ENCODE peak calls at places on chromosomes 7 and 10, in ten cellular contexts. U is GM23338; E is fibroblast of the aortic adventitia; J is A673; I is HL-60; N is adrenal gland; M is uterus; H is naive thymus-derived CD4-positive, alpha-beta T cell; X is right lobe of liver; C is CD4-positive, alpha-beta memory T cell. O is an unnamed sample.
A peak's percentile ranks its signal among the peaks of the same experiment; 100 is the strongest.

GRCh38 chr10:71077796-71078453 is 134.4 kb upstream of the UNC5B start:
- DNase-seq in N (no peak), M (no peak), I (no peak), J (no peak), E (no peak), X (no peak), H (no peak), U (no peak), C (no peak), O (peak; percentile 27)

GRCh38 chr10:80137031-80137712 is 4.6 kb downstream of the PLAC9 start:
- DNase-seq in J (no peak), H (no peak), E (peak; percentile 93), C (no peak), U (no peak), X (no peak), N (no peak), M (no peak), I (no peak), O (peak; percentile 80)

GRCh38 chr7:87220734-87221215 is 1.2 kb upstream of the TMEM243 start:
- DNase-seq in J (peak; percentile 13), H (no peak), N (peak; percentile 26), X (no peak), U (peak; percentile 30), I (no peak), M (peak; percentile 18), C (no peak), E (peak; percentile 12), O (no peak)

GRCh38 chr7:128844777-128845311 is 14.6 kb downstream of the FLNC start:
- DNase-seq in U (no peak), J (no peak), X (no peak), H (no peak), I (no peak), E (no peak), M (no peak), N (no peak), C (no peak), O (no peak)

GRCh38 chr10:52314007-52314821 is at the start of gene DKK1:
- DNase-seq in C (no peak), X (peak; percentile 72), N (peak; percentile 47), H (no peak), M (peak; percentile 13), E (peak; percentile 80), U (peak; percentile 91), J (peak; percentile 77), I (no peak), O (peak; percentile 69)

GRCh38 chr10:78464118-78464855 is 430.6 kb downstream of the RPS24 start:
- DNase-seq in C (no peak), I (no peak), U (no peak), N (no peak), X (no peak), M (no peak), H (no peak), E (no peak), J (no peak), O (no peak)

GRCh38 chr7:6011541-6011940 is 2.5 kb downstream of the AIMP2 start:
- DNase-seq in H (no peak), E (no peak), I (no peak), C (no peak), X (no peak), U (no peak), N (no peak), J (no peak), M (no peak), O (no peak)

GRCh38 chr7:46909601-46910051 is 672.3 kb downstream of the TNS3 start:
- DNase-seq in M (no peak), H (no peak), J (peak; percentile 95), X (no peak), E (peak; percentile 82), U (no peak), N (no peak), C (no peak), I (no peak), O (no peak)

GRCh38 chr7:33757563-33758165 is 147.7 kb upstream of the BMPER start:
- DNase-seq in X (no peak), U (peak; percentile 72), M (peak; percentile 67), J (peak; percentile 68), C (no peak), N (peak; percentile 63), H (no peak), E (peak; percentile 76), I (peak; percentile 14), O (no peak)

DNA sequence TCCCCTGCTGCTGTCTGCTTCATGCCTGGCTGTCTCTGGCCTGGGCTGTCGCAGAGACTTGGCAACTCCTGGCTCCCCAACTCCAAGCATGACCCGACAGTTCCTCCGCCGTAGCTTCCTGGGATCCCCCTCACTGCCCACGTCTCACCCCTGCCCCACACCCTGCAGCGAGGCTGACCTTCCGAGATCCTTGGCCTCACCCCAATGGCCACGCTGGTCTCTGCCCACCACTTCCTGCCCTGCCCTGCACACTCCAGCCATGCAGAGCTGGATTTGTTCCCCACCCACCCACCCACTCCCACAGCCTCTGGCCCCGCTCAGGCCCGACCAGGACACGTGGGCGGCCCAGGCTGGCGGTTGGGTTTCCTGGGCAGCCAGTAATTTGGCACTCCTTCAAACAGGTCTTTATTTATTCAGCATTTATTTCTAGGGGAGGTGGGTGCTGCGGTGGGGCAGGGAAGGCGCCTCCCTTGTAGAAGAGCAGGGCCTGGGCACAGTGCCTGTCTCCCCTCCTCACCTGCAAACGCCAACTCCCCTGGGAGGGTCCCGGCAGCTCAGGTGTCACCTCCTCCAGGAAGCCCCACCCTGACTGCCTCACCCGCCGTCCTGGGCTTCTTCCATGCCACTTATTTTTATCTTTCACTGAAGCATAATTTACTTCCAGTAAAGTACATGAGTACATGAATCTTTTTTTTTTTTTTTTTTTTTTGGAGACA is 25.5 kb downstream of the GTF2IRD1 start:
- DNase-seq in U (no peak), I (no peak), M (peak; percentile 54), X (peak; percentile 30), J (no peak), N (peak; percentile 54), C (no peak), E (peak; percentile 19), H (no peak), O (peak; percentile 78)
- H3K4me3 ChIP-seq in U (no peak overlapping the region), I (no peak overlapping the region), M (no peak overlapping the region), X (no peak overlapping the region), J (no peak overlapping the region), N (peak overlapping the region; percentile 10), C (no peak overlapping the region), E (peak overlapping the region; percentile 13), H (no peak overlapping the region), O (no peak overlapping the region)

DNA sequence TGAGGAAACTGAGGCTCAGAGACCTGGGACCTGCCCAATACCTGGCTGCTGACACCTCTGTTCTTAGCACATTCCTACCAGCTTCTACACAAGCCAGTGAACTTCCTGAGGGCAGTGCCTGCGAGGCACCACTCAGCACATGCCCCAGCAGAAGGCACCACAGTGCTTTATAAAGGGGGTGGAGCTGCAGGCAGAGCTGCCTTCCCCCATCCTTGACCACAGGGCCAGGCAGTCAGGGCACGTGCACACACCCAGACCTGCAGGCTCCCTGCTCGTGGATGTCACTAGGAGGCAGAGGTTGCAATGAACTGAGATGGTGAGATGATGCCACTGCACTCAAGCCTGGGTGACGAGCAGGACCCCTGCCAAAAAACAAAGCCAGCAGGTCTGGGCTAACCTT is 39.2 kb upstream of the TUBB8 start:
- DNase-seq in H (no peak), J (no peak), I (no peak), N (no peak), E (no peak), U (no peak), M (no peak), C (no peak), X (no peak), O (no peak)
- H3K4me3 ChIP-seq in H (no peak overlapping the region), J (no peak overlapping the region), I (no peak overlapping the region), N (no peak overlapping the region), E (no peak overlapping the region), U (no peak overlapping the region), M (no peak overlapping the region), C (no peak overlapping the region), X (no peak overlapping the region), O (no peak overlapping the region)

GRCh38 chr10:110434477-110435096 is 63.1 kb upstream of the DUSP5 start:
- DNase-seq in C (no peak), J (no peak), H (no peak), E (no peak), N (no peak), I (peak; percentile 66), U (no peak), X (no peak), M (no peak), O (peak; percentile 20)

GRCh38 chr10:110433740-110434139 is 64.0 kb upstream of the DUSP5 start:
- DNase-seq in E (no peak), M (no peak), H (no peak), X (no peak), I (no peak), J (no peak), U (no peak), N (no peak), C (no peak), O (peak; percentile 44)

GRCh38 chr10:110437351-110437605 is 60.4 kb upstream of the DUSP5 start:
- DNase-seq in N (no peak), M (no peak), H (no peak), X (no peak), J (no peak), C (no peak), U (no peak), E (no peak), I (no peak), O (no peak)

GRCh38 chr10:110436554-110437350 is 61.0 kb upstream of the DUSP5 start:
- DNase-seq in N (no peak), C (no peak), X (peak; percentile 48), E (no peak), J (no peak), I (no peak), H (no peak), U (no peak), M (no peak), O (peak; percentile 36)

GRCh38 chr10:110437761-110438341 is 59.9 kb upstream of the DUSP5 start:
- DNase-seq in H (no peak), C (no peak), M (no peak), N (no peak), J (no peak), I (no peak), X (no peak), U (no peak), E (no peak), O (peak; percentile 56)
- H3K4me3 ChIP-seq in H (no peak overlapping the region), C (no peak overlapping the region), M (no peak overlapping the region), N (no peak overlapping the region), J (no peak overlapping the region), I (no peak overlapping the region), X (no peak overlapping the region), U (no peak overlapping the region), E (no peak overlapping the region), O (no peak overlapping the region)

DNA sequence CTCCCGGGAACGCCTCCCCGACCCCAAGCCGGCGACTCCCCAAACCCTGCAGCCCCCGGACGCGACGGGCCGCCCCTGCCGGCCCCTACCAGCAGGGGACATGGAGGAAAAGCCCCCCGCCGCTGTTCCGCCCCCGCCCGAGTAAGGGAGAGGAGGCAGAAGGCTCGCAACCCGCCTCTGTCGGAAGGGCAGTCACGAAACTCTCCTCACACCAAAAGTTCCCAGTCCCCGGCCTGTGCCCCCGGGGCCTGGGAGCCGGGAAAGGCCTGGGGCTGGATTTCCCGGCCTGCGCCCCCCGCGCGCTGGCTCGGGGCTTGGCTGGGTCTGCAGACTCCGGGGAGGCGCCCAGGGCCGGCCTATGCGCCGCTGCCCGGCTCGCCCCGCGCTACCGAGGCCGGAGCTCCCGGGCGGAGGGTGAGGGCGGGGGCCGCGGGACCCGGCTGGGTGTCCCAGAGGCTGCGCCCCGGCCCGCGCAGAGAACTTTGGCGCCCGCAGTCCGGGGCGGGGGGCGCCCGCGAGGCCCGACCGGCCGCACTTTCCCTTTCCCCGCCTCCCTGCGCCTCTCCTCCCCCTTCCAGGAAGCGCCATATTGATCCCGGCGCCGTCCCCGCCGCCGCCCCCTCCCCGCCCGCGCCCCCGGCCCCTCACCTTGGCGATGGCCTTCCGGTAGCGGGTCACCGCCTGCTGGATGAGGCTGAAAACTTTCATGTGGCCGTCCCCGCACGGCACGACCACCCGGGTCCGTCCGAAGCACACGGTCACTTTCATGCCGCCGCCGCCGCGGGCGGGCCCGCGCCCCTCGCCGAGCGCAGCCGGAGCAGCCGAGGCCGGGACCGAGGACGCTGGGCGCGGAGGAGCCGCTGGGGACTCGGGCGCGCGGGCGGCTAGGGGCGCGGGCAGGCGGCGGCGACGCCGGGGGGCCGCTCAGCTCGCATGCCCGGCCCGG is 595 bp downstream of the PARD3 start:
- DNase-seq in E (peak; percentile 29), N (peak; percentile 45), H (no peak), X (peak; percentile 71), C (no peak), J (peak; percentile 54), I (no peak), M (peak; percentile 47), U (peak; percentile 80), O (peak; percentile 77)
- H3K4me3 ChIP-seq in E (peak overlapping the region; percentile 84), N (peak overlapping the region; percentile 81), H (no peak overlapping the region), X (peak overlapping the region; percentile 90), C (no peak overlapping the region), J (peak overlapping the region; percentile 78), I (peak overlapping the region; percentile 41), M (peak overlapping the region; percentile 56), U (peak overlapping the region; percentile 94), O (peak overlapping the region; percentile 65)

O was measured in sigmoid colon.